ENCODE peak calls at places on chromosome 4, in eight cellular contexts. H is HCT116, L is HepG2, M is upper lobe of left lung, K is GM23338, J is K562, S is Panc1, F is GM12878. G is an unnamed sample. For H3K4me1, the result is how much of the 10 kb centered on the place peaks cover.

GRCh38 chr4:88728146-88728545 is 30.5 kb upstream of the NAP1L5 start:
- ATAC-seq in H (no peak), L (peak), M (no peak), K (no peak), J (no peak), S (no peak), F (no peak), G (peak)

GRCh38 chr4:1604706-1605205 is 79.4 kb downstream of the FAM53A start:
- ATAC-seq in H (peak), L (peak), M (no peak), K (peak), J (peak), S (peak), F (peak), G (no peak)

GRCh38 chr4:86453044-86453501 is 93.2 kb upstream of the MAPK10 start:
- ATAC-seq in H (no peak), L (no peak), M (no peak), K (no peak), J (no peak), S (no peak), F (no peak), G (peak)

GRCh38 chr4:179692251-179692650 is 2250.0 kb upstream of the AGA start:
- ATAC-seq in H (no peak), L (no peak), M (no peak), K (no peak), J (no peak), S (no peak), F (no peak), G (no peak)

GRCh38 chr4:1518997-1519700 is 112.9 kb upstream of the NKX1-1 start:
- ATAC-seq in H (no peak), L (no peak), M (no peak), K (no peak), J (no peak), S (no peak), F (no peak), G (no peak)

GRCh38 chr4:178917756-178918155 is 1475.5 kb upstream of the AGA start:
- ATAC-seq in H (no peak), L (no peak), M (no peak), K (peak), J (no peak), S (no peak), F (peak), G (no peak)

GRCh38 chr4:53987761-53988171 is 76.6 kb downstream of the CHIC2 start:
- ATAC-seq in H (peak), L (peak), M (peak), K (no peak), J (no peak), S (no peak), F (no peak), G (no peak)

GRCh38 chr4:4759233-4759632 is 100.2 kb upstream of the MSX1 start:
- ATAC-seq in H (no peak), L (no peak), M (no peak), K (no peak), J (no peak), S (no peak), F (no peak), G (no peak)

GRCh38 chr4:3399277-3400194 is 42.2 kb upstream of the HGFAC start:
- ATAC-seq in H (peak), L (peak), M (no peak), K (peak), J (peak), S (peak), F (peak), G (no peak)

GRCh38 chr4:142549726-142550463 is 296.2 kb downstream of the INPP4B start:
- ATAC-seq in H (peak), L (no peak), M (no peak), K (peak), J (no peak), S (peak), F (peak), G (no peak)

GRCh38 chr4:37663552-37663951 is 22.6 kb downstream of the RELL1 start:
- ATAC-seq in H (no peak), L (peak), M (no peak), K (no peak), J (no peak), S (no peak), F (no peak), G (no peak)

GRCh38 chr4:170698334-170698733 is 608.6 kb upstream of the AADAT start:
- ATAC-seq in H (no peak), L (no peak), M (no peak), K (no peak), J (no peak), S (no peak), F (peak), G (no peak)

GRCh38 chr4:113951263-113951662 is 28.2 kb downstream of the ARSJ start:
- ATAC-seq in H (peak), L (no peak), M (peak), K (no peak), J (no peak), S (no peak), F (no peak), G (peak)

GRCh38 chr4:81651500-81651899 is 179.8 kb upstream of the RASGEF1B start:
- ATAC-seq in H (no peak), L (no peak), M (peak), K (no peak), J (no peak), S (no peak), F (no peak), G (no peak)

GRCh38 chr4:112546476-112546875 is 30.5 kb upstream of the NEUROG2 start:
- ATAC-seq in H (no peak), L (no peak), M (no peak), K (no peak), J (no peak), S (no peak), F (no peak), G (no peak)

GRCh38 chr4:100828986-100829685 is 311.3 kb upstream of the EMCN start:
- ATAC-seq in H (no peak), L (no peak), M (no peak), K (no peak), J (no peak), S (no peak), F (no peak), G (no peak)

GRCh38 chr4:182513534-182514291 is 270.5 kb downstream of the TENM3 start:
- ATAC-seq in H (no peak), L (no peak), M (no peak), K (peak), J (no peak), S (no peak), F (peak), G (no peak)

GRCh38 chr4:183318656-183319055 is 1.4 kb downstream of the CLDN22 start:
- ATAC-seq in H (no peak), L (no peak), M (no peak), K (no peak), J (no peak), S (no peak), F (no peak), G (no peak)

GRCh38 chr4:152598454-152598853 is 62.6 kb upstream of the FBXW7 start:
- ATAC-seq in H (no peak), L (no peak), M (no peak), K (no peak), J (no peak), S (no peak), F (no peak), G (no peak)

GRCh38 chr4:48169636-48170035 is 35.6 kb upstream of the TXK start:
- ATAC-seq in H (no peak), L (no peak), M (no peak), K (no peak), J (no peak), S (no peak), F (no peak), G (no peak)

GRCh38 chr4:878796-879729 is 53.1 kb downstream of the GAK start:
- ATAC-seq in H (no peak), L (no peak), M (no peak), K (no peak), J (no peak), S (no peak), F (no peak), G (no peak)

GRCh38 chr4:124304936-124305335 is 407.6 kb downstream of the ANKRD50 start:
- ATAC-seq in H (no peak), L (no peak), M (no peak), K (no peak), J (no peak), S (no peak), F (no peak), G (no peak)

GRCh38 chr4:139436122-139436521 is 17.8 kb upstream of the RAB33B start:
- ATAC-seq in H (no peak), L (no peak), M (no peak), K (no peak), J (no peak), S (no peak), F (no peak), G (no peak)

GRCh38 chr4:127188847-127189246 is 443.9 kb upstream of the INTU start:
- ATAC-seq in H (no peak), L (no peak), M (no peak), K (peak), J (peak), S (no peak), F (no peak), G (no peak)

GRCh38 chr4:87941537-87942392 is 33.7 kb upstream of the SPP1 start:
- ATAC-seq in H (no peak), L (peak), M (no peak), K (peak), J (no peak), S (no peak), F (no peak), G (no peak)

GRCh38 chr4:81607947-81608346 is 136.2 kb upstream of the RASGEF1B start:
- ATAC-seq in H (no peak), L (no peak), M (peak), K (no peak), J (no peak), S (no peak), F (no peak), G (no peak)

GRCh38 chr4:8821151-8821950 is 50.3 kb downstream of the HMX1 start:
- ATAC-seq in H (no peak), L (no peak), M (no peak), K (no peak), J (no peak), S (no peak), F (no peak), G (no peak)

GRCh38 chr4:20287246-20287645 is 35.5 kb downstream of the SLIT2 start:
- ATAC-seq in H (no peak), L (no peak), M (no peak), K (no peak), J (no peak), S (no peak), F (no peak), G (no peak)

DNA sequence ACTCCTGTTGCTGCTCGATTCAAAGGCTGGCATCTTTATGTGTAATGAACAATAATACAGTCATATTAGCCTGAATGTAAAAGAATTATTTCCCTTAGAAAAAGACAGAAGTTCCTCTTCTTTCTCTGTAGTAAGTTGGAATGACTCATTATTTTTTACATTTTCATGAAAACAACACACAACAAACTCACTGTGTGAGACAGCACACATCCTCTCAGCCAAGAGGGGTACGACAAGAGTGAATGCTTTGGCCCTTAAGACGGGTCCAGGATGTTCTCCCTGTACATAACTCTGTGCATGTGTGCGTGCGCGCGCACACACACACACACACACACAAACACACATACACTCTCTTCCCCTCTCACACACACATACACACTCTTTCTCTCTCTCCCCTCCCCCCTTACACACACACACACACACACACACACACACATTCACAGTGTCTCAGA is 72.8 kb downstream of the MANBA start:
- ATAC-seq in H (peak), L (no peak), M (no peak), K (no peak), J (no peak), S (no peak), F (peak), G (no peak)
- TF ChIP-seq POLR2AphosphoS5 in H (no peak), L (no peak), M (no peak), K (no peak), J (no peak), S (no peak), F (no peak), G (no peak)

GRCh38 chr4:138216272-138216867 is 25.8 kb downstream of the SLC7A11 start:
- ATAC-seq in H (no peak), L (no peak), M (no peak), K (peak), J (peak), S (no peak), F (no peak), G (no peak)

GRCh38 chr4:138223191-138223910 is 18.8 kb downstream of the SLC7A11 start:
- ATAC-seq in H (no peak), L (no peak), M (no peak), K (peak), J (peak), S (no peak), F (peak), G (no peak)

GRCh38 chr4:138217567-138217966 is 24.6 kb downstream of the SLC7A11 start:
- ATAC-seq in H (no peak), L (no peak), M (no peak), K (peak), J (peak), S (no peak), F (no peak), G (no peak)

GRCh38 chr4:138222041-138222440 is 20.1 kb downstream of the SLC7A11 start:
- ATAC-seq in H (no peak), L (no peak), M (no peak), K (no peak), J (no peak), S (no peak), F (no peak), G (peak)

DNA sequence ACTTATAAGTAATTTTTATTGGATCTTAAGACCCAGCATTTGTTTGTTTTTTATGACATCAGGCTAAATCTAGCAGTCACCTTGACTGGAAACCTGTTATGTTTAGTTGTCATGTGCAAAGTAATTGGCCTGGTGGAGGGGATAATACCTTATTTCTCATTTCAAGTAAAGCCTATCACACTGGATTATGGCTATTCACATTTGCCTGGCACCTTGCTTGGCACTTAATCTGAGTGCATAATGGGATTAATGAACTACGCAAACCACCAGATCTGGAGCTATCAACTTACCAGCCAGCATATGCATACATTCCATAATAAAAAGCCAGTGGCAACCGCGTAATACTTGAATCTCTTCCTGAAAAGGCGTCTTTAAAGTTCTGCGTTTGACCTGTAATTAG is 23.2 kb downstream of the SLC7A11 start:
- ATAC-seq in H (no peak), L (no peak), M (no peak), K (no peak), J (no peak), S (no peak), F (no peak), G (no peak)
- H3K4me1 ChIP-seq in H (under half), L (under half), M (under half), K (half or more), J (under half), S (under half), F (under half), G (under half)

DNA sequence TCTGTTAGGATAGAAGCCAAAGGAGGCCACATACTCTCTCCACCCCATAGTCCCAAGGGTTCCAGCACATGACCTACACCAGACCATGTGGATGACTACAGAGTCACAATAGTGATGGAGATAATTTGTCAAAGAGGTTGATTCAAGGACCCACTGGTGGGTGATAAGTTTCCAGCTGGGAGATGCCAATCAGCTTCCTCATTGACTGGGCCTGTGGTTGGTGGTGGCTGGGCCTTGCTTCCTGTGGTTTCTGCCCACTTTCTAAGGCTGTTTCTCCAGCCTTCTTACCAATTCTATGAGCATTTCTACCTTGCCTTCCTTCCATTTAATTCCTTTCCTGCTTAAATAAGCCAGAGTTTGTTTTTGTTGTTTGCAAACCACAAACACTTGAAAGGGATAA is 95.5 kb upstream of the CPEB2 start:
- ATAC-seq in H (no peak), L (no peak), M (no peak), K (no peak), J (no peak), S (no peak), F (no peak), G (no peak)
- TF ChIP-seq POLR2AphosphoS5 in H (no peak), L (no peak), M (no peak), K (no peak), J (no peak), S (no peak), F (no peak), G (no peak)

GRCh38 chr4:147830987-147831386 is 99.1 kb downstream of the ARHGAP10 start:
- ATAC-seq in H (peak), L (no peak), M (no peak), K (no peak), J (no peak), S (peak), F (no peak), G (peak)
- H3K4me1 ChIP-seq in H (under half), L (under half), M (under half), K (under half), J (under half), S (under half), F (under half), G (under half)

DNA sequence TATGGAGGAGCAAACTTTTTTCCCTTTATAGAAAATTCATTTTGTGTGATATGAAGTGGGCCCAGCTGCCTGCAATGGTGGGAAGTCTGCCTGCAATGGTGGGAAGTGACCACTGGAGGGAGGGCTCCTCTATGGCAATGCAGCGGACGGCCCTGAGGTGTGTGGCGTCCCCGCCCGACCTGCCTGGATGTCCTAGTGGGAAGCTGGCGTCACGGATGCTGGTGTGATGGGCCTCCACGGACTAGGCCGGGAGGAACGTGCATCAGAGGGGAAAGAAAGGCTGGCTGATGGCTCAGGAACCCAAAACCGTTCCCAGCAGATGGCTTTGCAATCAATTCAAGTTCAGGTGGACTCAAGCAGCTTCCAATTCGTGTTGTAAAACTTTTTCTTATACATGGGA is 177.9 kb downstream of the AFAP1 start:
- ATAC-seq in H (peak), L (peak), M (peak), K (peak), J (peak), S (peak), F (peak), G (peak)
- TF ChIP-seq POLR2AphosphoS5 in H (no peak), L (no peak), M (no peak), K (no peak), J (no peak), S (no peak), F (no peak), G (peak)

DNA sequence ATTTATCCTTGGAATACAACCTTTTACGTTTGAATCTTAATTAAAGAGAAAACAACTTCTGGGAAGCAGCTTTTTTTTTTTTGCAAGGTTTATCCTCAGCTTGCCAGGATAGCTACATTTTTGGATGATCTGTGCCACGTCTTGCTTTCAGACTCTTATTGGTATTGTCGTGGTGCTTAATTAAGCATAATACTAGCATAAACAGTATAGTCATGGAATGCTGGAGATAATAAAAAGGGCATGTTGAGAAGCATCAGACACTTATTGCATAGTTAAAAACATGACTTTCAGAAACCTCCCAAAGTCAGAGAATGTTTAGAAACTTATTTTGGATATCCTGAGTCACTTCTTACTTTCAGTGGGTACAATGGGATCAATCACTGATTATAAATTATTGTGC is 77.0 kb downstream of the PALLD start:
- ATAC-seq in H (no peak), L (no peak), M (no peak), K (no peak), J (no peak), S (no peak), F (no peak), G (no peak)
- H3K4me1 ChIP-seq in H (half or more), L (under half), M (under half), K (under half), J (under half), S (under half), F (under half), G (under half)